ENCODE peak calls at places on chromosomes 4 and X, in ten cellular contexts. One of them, this sample, is unnamed.
A peak's percentile ranks its signal among the peaks of the same experiment; 100 is the strongest.

GRCh38 chr4:39706334-39706733 is 8.4 kb downstream of the UBE2K start:
- DNase-seq in activated T-cell treated with anti-CD3 and anti-CD28 coated beads, Interleukin-2, amount 50 U/mL, for 4 hours: no peak
- DNase-seq in NCI-H1092: no peak
- DNase-seq in amygdala: no peak
- DNase-seq in activated CD4-positive, alpha-beta T cell treated with anti-CD3 and anti-CD28 coated beads for 48 hours: no peak
- DNase-seq in stomach: peak; percentile 77
- DNase-seq in stimulated activated CD4-positive, alpha-beta T cell treated with anti-CD3 and anti-CD28 coated beads, Interleukin-15, amount 100 ng/mL, for 24 hours: no peak
- DNase-seq in neural crest cell: no peak
- DNase-seq in heart left ventricle: peak; percentile 49
- DNase-seq in mucosa of descending colon: peak; percentile 42
- DNase-seq in this sample: no peak

GRCh38 chrX:67612231-67612630 is 68.4 kb downstream of the AR start:
- DNase-seq in activated T-cell treated with anti-CD3 and anti-CD28 coated beads, Interleukin-2, amount 50 U/mL, for 4 hours: no peak
- DNase-seq in NCI-H1092: no peak
- DNase-seq in amygdala: no peak
- DNase-seq in activated CD4-positive, alpha-beta T cell treated with anti-CD3 and anti-CD28 coated beads for 48 hours: no peak
- DNase-seq in stomach: no peak
- DNase-seq in stimulated activated CD4-positive, alpha-beta T cell treated with anti-CD3 and anti-CD28 coated beads, Interleukin-15, amount 100 ng/mL, for 24 hours: no peak
- DNase-seq in neural crest cell: no peak
- DNase-seq in heart left ventricle: no peak
- DNase-seq in mucosa of descending colon: no peak
- DNase-seq in this sample: no peak

GRCh38 chr4:163665521-163666334 is 171.2 kb downstream of the TMA16 start:
- DNase-seq in activated T-cell treated with anti-CD3 and anti-CD28 coated beads, Interleukin-2, amount 50 U/mL, for 4 hours: no peak
- DNase-seq in NCI-H1092: no peak
- DNase-seq in amygdala: no peak
- DNase-seq in activated CD4-positive, alpha-beta T cell treated with anti-CD3 and anti-CD28 coated beads for 48 hours: no peak
- DNase-seq in stomach: no peak
- DNase-seq in stimulated activated CD4-positive, alpha-beta T cell treated with anti-CD3 and anti-CD28 coated beads, Interleukin-15, amount 100 ng/mL, for 24 hours: no peak
- DNase-seq in neural crest cell: no peak
- DNase-seq in heart left ventricle: no peak
- DNase-seq in mucosa of descending colon: no peak
- DNase-seq in this sample: no peak

GRCh38 chr4:155353923-155354540 is 22.7 kb downstream of the MAP9 start:
- DNase-seq in activated T-cell treated with anti-CD3 and anti-CD28 coated beads, Interleukin-2, amount 50 U/mL, for 4 hours: peak; percentile 11
- DNase-seq in NCI-H1092: peak; percentile 0
- DNase-seq in amygdala: no peak
- DNase-seq in activated CD4-positive, alpha-beta T cell treated with anti-CD3 and anti-CD28 coated beads for 48 hours: peak; percentile 64
- DNase-seq in stomach: peak; percentile 71
- DNase-seq in stimulated activated CD4-positive, alpha-beta T cell treated with anti-CD3 and anti-CD28 coated beads, Interleukin-15, amount 100 ng/mL, for 24 hours: peak; percentile 59
- DNase-seq in neural crest cell: peak; percentile 66
- DNase-seq in heart left ventricle: peak; percentile 49
- DNase-seq in mucosa of descending colon: peak; percentile 69
- DNase-seq in this sample: peak; percentile 42

GRCh38 chrX:15675490-15675921 is 10.9 kb upstream of the CLTRN start:
- DNase-seq in activated T-cell treated with anti-CD3 and anti-CD28 coated beads, Interleukin-2, amount 50 U/mL, for 4 hours: peak; percentile 89
- DNase-seq in NCI-H1092: peak; percentile 84
- DNase-seq in amygdala: peak; percentile 97
- DNase-seq in activated CD4-positive, alpha-beta T cell treated with anti-CD3 and anti-CD28 coated beads for 48 hours: peak; percentile 90
- DNase-seq in stomach: peak; percentile 89
- DNase-seq in stimulated activated CD4-positive, alpha-beta T cell treated with anti-CD3 and anti-CD28 coated beads, Interleukin-15, amount 100 ng/mL, for 24 hours: peak; percentile 88
- DNase-seq in neural crest cell: peak; percentile 61
- DNase-seq in heart left ventricle: peak; percentile 78
- DNase-seq in mucosa of descending colon: peak; percentile 86
- DNase-seq in this sample: peak; percentile 65

GRCh38 chrX:69961365-69962072 is 88.2 kb downstream of the AWAT2 start:
- DNase-seq in activated T-cell treated with anti-CD3 and anti-CD28 coated beads, Interleukin-2, amount 50 U/mL, for 4 hours: no peak
- DNase-seq in NCI-H1092: no peak
- DNase-seq in amygdala: no peak
- DNase-seq in activated CD4-positive, alpha-beta T cell treated with anti-CD3 and anti-CD28 coated beads for 48 hours: no peak
- DNase-seq in stomach: no peak
- DNase-seq in stimulated activated CD4-positive, alpha-beta T cell treated with anti-CD3 and anti-CD28 coated beads, Interleukin-15, amount 100 ng/mL, for 24 hours: no peak
- DNase-seq in neural crest cell: no peak
- DNase-seq in heart left ventricle: no peak
- DNase-seq in mucosa of descending colon: no peak
- DNase-seq in this sample: no peak

GRCh38 chr4:174037049-174037448 is 246.4 kb downstream of the FBXO8 start:
- DNase-seq in activated T-cell treated with anti-CD3 and anti-CD28 coated beads, Interleukin-2, amount 50 U/mL, for 4 hours: no peak
- DNase-seq in NCI-H1092: peak; percentile 44
- DNase-seq in amygdala: no peak
- DNase-seq in activated CD4-positive, alpha-beta T cell treated with anti-CD3 and anti-CD28 coated beads for 48 hours: no peak
- DNase-seq in stomach: no peak
- DNase-seq in stimulated activated CD4-positive, alpha-beta T cell treated with anti-CD3 and anti-CD28 coated beads, Interleukin-15, amount 100 ng/mL, for 24 hours: no peak
- DNase-seq in neural crest cell: no peak
- DNase-seq in heart left ventricle: no peak
- DNase-seq in mucosa of descending colon: no peak
- DNase-seq in this sample: no peak

GRCh38 chr4:46937493-46937892 is 28.4 kb upstream of the COX7B2 start:
- DNase-seq in activated T-cell treated with anti-CD3 and anti-CD28 coated beads, Interleukin-2, amount 50 U/mL, for 4 hours: no peak
- DNase-seq in NCI-H1092: no peak
- DNase-seq in amygdala: no peak
- DNase-seq in activated CD4-positive, alpha-beta T cell treated with anti-CD3 and anti-CD28 coated beads for 48 hours: no peak
- DNase-seq in stomach: no peak
- DNase-seq in stimulated activated CD4-positive, alpha-beta T cell treated with anti-CD3 and anti-CD28 coated beads, Interleukin-15, amount 100 ng/mL, for 24 hours: no peak
- DNase-seq in neural crest cell: no peak
- DNase-seq in heart left ventricle: no peak
- DNase-seq in mucosa of descending colon: no peak
- DNase-seq in this sample: no peak

GRCh38 chr4:177579649-177580048 is 137.4 kb upstream of the AGA start:
- DNase-seq in activated T-cell treated with anti-CD3 and anti-CD28 coated beads, Interleukin-2, amount 50 U/mL, for 4 hours: no peak
- DNase-seq in NCI-H1092: no peak
- DNase-seq in amygdala: no peak
- DNase-seq in activated CD4-positive, alpha-beta T cell treated with anti-CD3 and anti-CD28 coated beads for 48 hours: no peak
- DNase-seq in stomach: no peak
- DNase-seq in stimulated activated CD4-positive, alpha-beta T cell treated with anti-CD3 and anti-CD28 coated beads, Interleukin-15, amount 100 ng/mL, for 24 hours: no peak
- DNase-seq in neural crest cell: no peak
- DNase-seq in heart left ventricle: no peak
- DNase-seq in mucosa of descending colon: no peak
- DNase-seq in this sample: no peak

GRCh38 chrX:149504915-149505651 is at the start of gene IDS:
- DNase-seq in activated T-cell treated with anti-CD3 and anti-CD28 coated beads, Interleukin-2, amount 50 U/mL, for 4 hours: peak; percentile 76
- DNase-seq in NCI-H1092: peak; percentile 87
- DNase-seq in amygdala: peak; percentile 65
- DNase-seq in activated CD4-positive, alpha-beta T cell treated with anti-CD3 and anti-CD28 coated beads for 48 hours: peak; percentile 89
- DNase-seq in stomach: peak; percentile 90
- DNase-seq in stimulated activated CD4-positive, alpha-beta T cell treated with anti-CD3 and anti-CD28 coated beads, Interleukin-15, amount 100 ng/mL, for 24 hours: peak; percentile 90
- DNase-seq in neural crest cell: peak; percentile 64
- DNase-seq in heart left ventricle: peak; percentile 91
- DNase-seq in mucosa of descending colon: peak; percentile 92
- DNase-seq in this sample: peak; percentile 81